ENCODE peak calls at places on chromosomes 12 and 14, in eight cellular contexts. K is NCI-H774; Z is AG04450; A is right atrium auricular region; O is body of pancreas; P is stimulated activated naive CD4-positive, alpha-beta T cell; G is HCT116; I is endothelial cell. M is an unnamed sample.

GRCh38 chr12:51395283-51396230 is 4.4 kb upstream of the GALNT6 start:
- DNase-seq in Z (no peak), O (no peak), P (no peak), K (no peak), I (no peak), A (no peak), G (no peak), M (no peak)

GRCh38 chr12:27781680-27782079 is 1.6 kb upstream of the MANSC4 start:
- DNase-seq in P (no peak), A (no peak), G (no peak), Z (no peak), O (no peak), I (no peak), K (no peak), M (no peak)

GRCh38 chr14:64095620-64096019 is 198.6 kb downstream of the ESR2 start:
- DNase-seq in A (no peak), K (no peak), O (no peak), I (no peak), P (no peak), G (no peak), Z (no peak), M (no peak)

GRCh38 chr14:94689218-94689984 is 77.2 kb downstream of the SERPINA3 start:
- DNase-seq in O (peak; percentile 60), P (no peak), A (no peak), G (no peak), I (peak; percentile 92), K (peak; percentile 57), Z (no peak), M (no peak)

GRCh38 chr14:31360919-31361662 is 59.3 kb downstream of the HEATR5A start:
- DNase-seq in P (no peak), K (no peak), O (no peak), G (no peak), Z (no peak), I (no peak), A (no peak), M (no peak)

GRCh38 chr12:132278421-132279183 is 50.8 kb downstream of the GALNT9 start:
- DNase-seq in I (no peak), P (no peak), O (no peak), K (no peak), Z (no peak), A (no peak), G (no peak), M (no peak)

GRCh38 chr12:124681779-124682391 is 114.5 kb upstream of the NCOR2 start:
- DNase-seq in O (peak; percentile 52), G (no peak), Z (no peak), A (peak; percentile 81), I (no peak), K (no peak), P (no peak), M (no peak)

GRCh38 chr12:11209098-11209497 is 22.4 kb upstream of the TAS2R42 start:
- DNase-seq in I (no peak), G (no peak), Z (no peak), P (no peak), A (no peak), O (no peak), K (no peak), M (peak; percentile 30)

GRCh38 chr12:12294215-12295005 is 27.6 kb upstream of the LRP6 start:
- DNase-seq in I (no peak), O (peak; percentile 30), Z (no peak), K (no peak), G (no peak), P (no peak), A (no peak), M (no peak)

GRCh38 chr12:22333751-22334695 is 484 bp downstream of the ST8SIA1 start:
- DNase-seq in G (no peak), O (no peak), Z (no peak), A (no peak), K (no peak), P (no peak), I (peak; percentile 22), M (no peak)

GRCh38 chr12:128204725-128205124 is 62.2 kb upstream of the TMEM132C start:
- DNase-seq in O (no peak), I (no peak), P (no peak), Z (no peak), G (no peak), K (no peak), A (no peak), M (no peak)

GRCh38 chr14:77372304-77372841 is 4.5 kb downstream of the TMED8 start:
- DNase-seq in O (no peak), Z (peak; percentile 51), I (no peak), P (no peak), G (no peak), K (no peak), A (no peak), M (no peak)

GRCh38 chr12:49260165-49260564 is 4.7 kb upstream of the TUBA1C start:
- DNase-seq in G (no peak), Z (no peak), P (no peak), K (no peak), O (no peak), A (no peak), I (no peak), M (no peak)

GRCh38 chr14:24231263-24232120 is 675 bp downstream of the NEDD8 start:
- DNase-seq in O (no peak), P (no peak), K (no peak), G (no peak), Z (no peak), I (no peak), A (no peak), M (no peak)

GRCh38 chr12:102722147-102722546 is 194.9 kb downstream of the PAH start:
- DNase-seq in G (no peak), A (no peak), K (no peak), I (no peak), Z (no peak), P (no peak), O (no peak), M (peak; percentile 35)

GRCh38 chr12:6792522-6793201 is 3.3 kb downstream of the CD4 start:
- DNase-seq in I (no peak), O (peak; percentile 55), K (no peak), Z (no peak), G (no peak), P (peak; percentile 78), A (no peak), M (no peak)

GRCh38 chr12:21697829-21698630 is 40.4 kb upstream of the LDHB start:
- DNase-seq in O (peak; percentile 17), K (peak; percentile 24), P (peak; percentile 45), G (peak; percentile 31), I (no peak), Z (peak; percentile 11), A (no peak), M (no peak)

GRCh38 chr12:131720921-131721320 is 10.0 kb downstream of the SFSWAP start:
- DNase-seq in Z (no peak), P (no peak), K (no peak), A (peak; percentile 5), G (no peak), I (no peak), O (no peak), M (no peak)

GRCh38 chr12:92938623-92939022 is 9.5 kb upstream of the EEA1 start:
- DNase-seq in A (no peak), G (no peak), I (no peak), Z (no peak), K (no peak), O (no peak), P (no peak), M (no peak)

GRCh38 chr12:130925616-130926015 is 28.1 kb upstream of the ADGRD1 start:
- DNase-seq in I (no peak), K (no peak), P (no peak), A (no peak), Z (no peak), O (no peak), G (no peak), M (no peak)

GRCh38 chr12:32455607-32456063 is 56.3 kb downstream of the FGD4 start:
- DNase-seq in A (no peak), O (peak; percentile 56), G (peak; percentile 45), P (peak; percentile 33), Z (peak; percentile 33), K (peak; percentile 53), I (peak; percentile 39), M (no peak)

GRCh38 chr12:112431965-112432364 is 13.2 kb downstream of the PTPN11 start:
- DNase-seq in G (no peak), I (no peak), K (no peak), Z (no peak), P (no peak), A (no peak), O (no peak), M (no peak)

GRCh38 chr12:25648460-25648859 is 95.4 kb upstream of the LMNTD1 start:
- DNase-seq in O (peak; percentile 59), A (peak; percentile 82), I (peak; percentile 24), K (peak; percentile 58), Z (peak; percentile 13), G (peak; percentile 56), P (no peak), M (peak; percentile 12)

M was measured in iPS DF 19.7.